ENCODE peak calls at places on chromosomes 2 and 18, in five cellular contexts. I is stimulated activated CD8-positive, alpha-beta memory T cell treated with anti-CD3 and anti-CD28 coated beads, Interleukin-15, amount 100 ng/mL, for 24 hours; R is mesothelial cell of epicardium; K is LoVo; X is MV-4-11. T is an unnamed sample.

GRCh38 chr2:179454443-179455218 is 190.0 kb upstream of the SESTD1 start:
- DNase-seq in R (no peak), X (no peak), I (no peak), K (peak; percentile 21), T (no peak)

GRCh38 chr2:65779021-65779420 is 346.6 kb upstream of the SPRED2 start:
- DNase-seq in R (no peak), I (no peak), X (no peak), K (no peak), T (no peak)

GRCh38 chr2:10722252-10722825 is 909 bp downstream of the ATP6V1C2 start:
- DNase-seq in K (no peak), X (no peak), R (no peak), I (no peak), T (no peak)

GRCh38 chr2:237126519-237126918 is 40.8 kb downstream of the COPS8 start:
- DNase-seq in X (no peak), I (no peak), R (no peak), K (no peak), T (no peak)

GRCh38 chr2:195021704-195022513 is 635.1 kb upstream of the SLC39A10 start:
- DNase-seq in K (no peak), R (no peak), X (peak; percentile 42), I (no peak), T (no peak)

GRCh38 chr2:45218931-45219339 is 209.7 kb upstream of the SIX2 start:
- DNase-seq in X (no peak), K (no peak), R (no peak), I (no peak), T (no peak)

GRCh38 chr2:99635710-99636431 is 146.1 kb upstream of the REV1 start:
- DNase-seq in X (peak; percentile 67), R (no peak), K (no peak), I (no peak), T (no peak)

GRCh38 chr2:74020717-74021406 is 36.2 kb downstream of the TET3 start:
- DNase-seq in K (no peak), X (peak; percentile 88), I (no peak), R (no peak), T (no peak)

GRCh38 chr2:65199891-65200290 is 27.7 kb upstream of the ACTR2 start:
- DNase-seq in X (no peak), I (no peak), K (no peak), R (no peak), T (no peak)

GRCh38 chr2:160836755-160837154 is 323.5 kb upstream of the TANK start:
- DNase-seq in X (no peak), I (no peak), R (no peak), K (no peak), T (no peak)

GRCh38 chr2:95353055-95353575 is 49.4 kb upstream of the FAHD2A start:
- DNase-seq in I (no peak), K (no peak), X (no peak), R (peak; percentile 22), T (no peak)

GRCh38 chr2:46034535-46034934 is 262.7 kb upstream of the EPAS1 start:
- DNase-seq in X (no peak), R (no peak), I (no peak), K (no peak), T (no peak)

GRCh38 chr18:69759046-69759445 is 188.6 kb downstream of the CD226 start:
- DNase-seq in X (no peak), I (no peak), K (no peak), R (no peak), T (no peak)

GRCh38 chr2:207159002-207159401 is 6.7 kb downstream of the KLF7 start:
- DNase-seq in I (no peak), X (no peak), K (no peak), R (no peak), T (no peak)

GRCh38 chr2:166234112-166234846 is 106.5 kb upstream of the SCN1A start:
- DNase-seq in I (no peak), R (no peak), X (no peak), K (no peak), T (no peak)

GRCh38 chr2:189157939-189158338 is 21.6 kb downstream of the COL5A2 start:
- DNase-seq in R (no peak), K (no peak), I (no peak), X (no peak), T (no peak)

GRCh38 chr2:235026137-235026536 is 74.3 kb downstream of the SH3BP4 start:
- DNase-seq in X (no peak), R (no peak), K (peak; percentile 83), I (no peak), T (no peak)

GRCh38 chr2:98280376-98281102 is 65.7 kb upstream of the CNGA3 start:
- DNase-seq in K (peak; percentile 42), R (no peak), I (no peak), X (no peak), T (no peak)

GRCh38 chr2:237388036-237388435 is 25.9 kb downstream of the COL6A3 start:
- DNase-seq in R (no peak), X (peak; percentile 41), K (no peak), I (no peak), T (no peak)

GRCh38 chr2:147854557-147855134 is 9.8 kb downstream of the ACVR2A start:
- DNase-seq in I (no peak), X (no peak), K (no peak), R (no peak), T (no peak)

GRCh38 chr2:157155992-157156391 is 101.5 kb upstream of the GALNT5 start:
- DNase-seq in I (no peak), X (no peak), R (no peak), K (no peak), T (no peak)

GRCh38 chr2:111622859-111623258 is 261.1 kb downstream of the ANAPC1 start:
- DNase-seq in X (no peak), K (no peak), R (no peak), I (no peak), T (no peak)

GRCh38 chr2:235390108-235390815 is 103.6 kb upstream of the AGAP1 start:
- DNase-seq in K (peak; percentile 29), I (no peak), X (peak; percentile 92), R (no peak), T (peak; percentile 86)

GRCh38 chr18:56716692-56717146 is 65.6 kb downstream of the WDR7 start:
- DNase-seq in R (no peak), I (no peak), K (no peak), X (no peak), T (no peak)

GRCh38 chr18:62659698-62660097 is 55.6 kb upstream of the PHLPP1 start:
- DNase-seq in R (no peak), K (no peak), X (no peak), I (no peak), T (no peak)

GRCh38 chr18:13134551-13135401 is 83.8 kb upstream of the LDLRAD4 start:
- DNase-seq in I (no peak), R (no peak), K (no peak), X (no peak), T (no peak)

GRCh38 chr2:179049546-179050311 is at the start of gene CCDC141:
- DNase-seq in I (no peak), K (no peak), R (no peak), X (peak; percentile 52), T (peak; percentile 47)

GRCh38 chr2:288743-289361 is 961 bp upstream of the ALKAL2 start:
- DNase-seq in I (no peak), X (no peak), K (no peak), R (no peak), T (no peak)

GRCh38 chr2:1606421-1607235 is 137.7 kb downstream of the PXDN start:
- DNase-seq in K (no peak), X (no peak), I (no peak), R (no peak), T (no peak)

GRCh38 chr2:75587954-75588587 is 27.3 kb upstream of the EVA1A start:
- DNase-seq in X (no peak), R (no peak), I (no peak), K (no peak), T (no peak)

GRCh38 chr2:28507806-28508764 is 12.2 kb downstream of the PLB1 start:
- DNase-seq in K (peak; percentile 86), R (no peak), X (no peak), I (no peak), T (no peak)

GRCh38 chr18:21389903-21390302 is 147.9 kb downstream of the GREB1L start:
- DNase-seq in R (no peak), K (no peak), I (no peak), X (no peak), T (no peak)

GRCh38 chr18:54713386-54713785 is 114.9 kb upstream of the RAB27B start:
- DNase-seq in X (no peak), I (no peak), K (no peak), R (no peak), T (no peak)

GRCh38 chr2:147182260-147182659 is 662.6 kb upstream of the ACVR2A start:
- DNase-seq in K (peak; percentile 5), I (no peak), R (no peak), X (peak; percentile 69), T (peak; percentile 58)

GRCh38 chr2:180677928-180678327 is 302.5 kb upstream of the UBE2E3 start:
- DNase-seq in R (no peak), X (no peak), K (no peak), I (no peak), T (no peak)

GRCh38 chr2:109218087-109218791 is 89.2 kb downstream of the SH3RF3 start:
- DNase-seq in R (no peak), X (peak; percentile 16), I (no peak), K (peak; percentile 49), T (no peak)